ENCODE peak calls at places on chromosome 21, in six cellular contexts. O is pancreas, J is dorsolateral prefrontal cortex, A is heart right ventricle, Z is uterus, V is AG10803. R is an unnamed sample.

GRCh38 chr21:30434033-30434631 is 4.1 kb downstream of the KRTAP13-4 start:
- DNase-seq in O (peak; percentile 9), J (no peak), A (no peak), Z (no peak), V (peak; percentile 2), R (peak; percentile 30)

GRCh38 chr21:44876849-44877575 is 3.5 kb upstream of the PTTG1IP start:
- DNase-seq in O (no peak), J (no peak), A (no peak), Z (no peak), V (no peak), R (no peak)

GRCh38 chr21:20720623-20721022 is 277.6 kb upstream of the NCAM2 start:
- DNase-seq in O (no peak), J (no peak), A (no peak), Z (no peak), V (no peak), R (no peak)

GRCh38 chr21:28655471-28655870 is 337.2 kb downstream of the LTN1 start:
- DNase-seq in O (no peak), J (no peak), A (no peak), Z (no peak), V (no peak), R (no peak)

GRCh38 chr21:18384771-18385170 is 18.8 kb downstream of the TMPRSS15 start:
- DNase-seq in O (no peak), J (no peak), A (no peak), Z (no peak), V (no peak), R (no peak)

GRCh38 chr21:26366781-26367180 is 196.2 kb upstream of the APP start:
- DNase-seq in O (no peak), J (no peak), A (no peak), Z (no peak), V (peak; percentile 22), R (no peak)

GRCh38 chr21:44455524-44456206 is 355 bp downstream of the LRRC3 start:
- DNase-seq in O (peak; percentile 41), J (no peak), A (no peak), Z (no peak), V (peak; percentile 25), R (peak; percentile 52)

GRCh38 chr21:25953196-25953595 is 217.4 kb downstream of the APP start:
- DNase-seq in O (no peak), J (no peak), A (no peak), Z (no peak), V (no peak), R (no peak)

GRCh38 chr21:23936224-23936623 is 1671.1 kb downstream of the MRPL39 start:
- DNase-seq in O (no peak), J (no peak), A (no peak), Z (no peak), V (no peak), R (no peak)

GRCh38 chr21:44013380-44014088 is 1.4 kb downstream of the TRAPPC10 start:
- DNase-seq in O (no peak), J (no peak), A (no peak), Z (no peak), V (peak; percentile 8), R (no peak)

GRCh38 chr21:30668776-30669175 is 26.1 kb downstream of the KRTAP20-3 start:
- DNase-seq in O (no peak), J (no peak), A (no peak), Z (no peak), V (no peak), R (no peak)

GRCh38 chr21:45380566-45380965 is 24.4 kb upstream of the COL18A1 start:
- DNase-seq in O (no peak), J (peak; percentile 14), A (no peak), Z (peak; percentile 3), V (no peak), R (no peak)

GRCh38 chr21:24011087-24011486 is 1596.2 kb downstream of the MRPL39 start:
- DNase-seq in O (no peak), J (no peak), A (no peak), Z (no peak), V (no peak), R (no peak)

GRCh38 chr21:32278068-32278467 is 781 bp downstream of the MIS18A start:
- DNase-seq in O (no peak), J (no peak), A (no peak), Z (no peak), V (no peak), R (no peak)

GRCh38 chr21:32413697-32414578 is 1.4 kb downstream of the EVA1C start:
- DNase-seq in O (no peak), J (no peak), A (no peak), Z (peak; percentile 74), V (no peak), R (no peak)

GRCh38 chr21:34345892-34346291 is 17.9 kb upstream of the KCNE2 start:
- DNase-seq in O (no peak), J (no peak), A (no peak), Z (no peak), V (peak; percentile 42), R (no peak)

GRCh38 chr21:33110340-33110715 is 40.4 kb downstream of the OLIG1 start:
- DNase-seq in O (no peak), J (no peak), A (no peak), Z (no peak), V (no peak), R (no peak)

GRCh38 chr21:44940116-44940631 is 345 bp downstream of the SLX9 start:
- DNase-seq in O (no peak), J (no peak), A (no peak), Z (no peak), V (no peak), R (no peak)

GRCh38 chr21:28482657-28483056 is 510.0 kb downstream of the LTN1 start:
- DNase-seq in O (no peak), J (no peak), A (no peak), Z (no peak), V (no peak), R (no peak)

DNA sequence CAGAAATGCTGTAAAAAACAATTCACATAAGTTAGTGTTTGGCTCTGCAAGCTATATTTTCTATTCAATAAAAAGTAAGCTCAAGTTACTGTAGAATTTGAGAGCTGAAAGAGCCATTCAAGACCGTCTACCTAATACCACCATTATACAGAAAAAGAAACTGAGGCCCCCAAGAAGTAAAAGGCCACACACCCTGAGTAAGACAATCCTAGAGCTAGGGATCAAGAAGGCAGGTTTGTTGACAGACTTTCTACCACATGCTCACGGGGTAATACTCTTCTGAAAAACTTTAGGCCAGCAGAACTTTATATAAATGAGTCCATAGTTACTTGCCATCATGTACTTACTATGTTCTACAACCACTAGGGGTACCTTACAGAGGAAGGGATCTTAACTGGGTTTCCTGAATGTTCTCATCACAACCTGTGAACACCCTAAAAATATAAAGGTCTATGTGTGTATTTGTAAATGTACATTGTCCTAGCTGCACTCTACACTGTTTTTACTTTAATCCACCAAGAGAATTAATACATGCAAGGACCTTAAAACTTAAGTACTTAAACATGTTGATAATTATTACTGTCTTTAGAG is 2.7 kb downstream of the PSMG1 start:
- DNase-seq in O (no peak), J (no peak), A (no peak), Z (no peak), V (peak; percentile 12), R (no peak)
- TF ChIP-seq CTCF in O (no peak), J (no peak), A (no peak), Z (no peak), V (peak; percentile 45), R (no peak)

GRCh38 chr21:22438428-22439086 is 1440.3 kb downstream of the NCAM2 start:
- DNase-seq in O (no peak), J (no peak), A (no peak), Z (no peak), V (no peak), R (no peak)
- TF ChIP-seq CTCF in O (no peak), J (no peak), A (no peak), Z (no peak), V (no peak), R (no peak)

GRCh38 chr21:36705679-36706481 is 7.0 kb downstream of the SIM2 start:
- DNase-seq in O (no peak), J (no peak), A (no peak), Z (no peak), V (no peak), R (no peak)
- TF ChIP-seq CTCF in O (no peak), J (no peak), A (no peak), Z (no peak), V (no peak), R (peak; percentile 48)

GRCh38 chr21:42239556-42239955 is 20.6 kb downstream of the ABCG1 start:
- DNase-seq in O (no peak), J (no peak), A (no peak), Z (no peak), V (no peak), R (no peak)
- TF ChIP-seq CTCF in O (no peak), J (no peak), A (no peak), Z (no peak), V (no peak), R (no peak)

GRCh38 chr21:35543746-35544145 is 494.6 kb upstream of the RUNX1 start:
- DNase-seq in O (no peak), J (no peak), A (no peak), Z (no peak), V (no peak), R (no peak)

DNA sequence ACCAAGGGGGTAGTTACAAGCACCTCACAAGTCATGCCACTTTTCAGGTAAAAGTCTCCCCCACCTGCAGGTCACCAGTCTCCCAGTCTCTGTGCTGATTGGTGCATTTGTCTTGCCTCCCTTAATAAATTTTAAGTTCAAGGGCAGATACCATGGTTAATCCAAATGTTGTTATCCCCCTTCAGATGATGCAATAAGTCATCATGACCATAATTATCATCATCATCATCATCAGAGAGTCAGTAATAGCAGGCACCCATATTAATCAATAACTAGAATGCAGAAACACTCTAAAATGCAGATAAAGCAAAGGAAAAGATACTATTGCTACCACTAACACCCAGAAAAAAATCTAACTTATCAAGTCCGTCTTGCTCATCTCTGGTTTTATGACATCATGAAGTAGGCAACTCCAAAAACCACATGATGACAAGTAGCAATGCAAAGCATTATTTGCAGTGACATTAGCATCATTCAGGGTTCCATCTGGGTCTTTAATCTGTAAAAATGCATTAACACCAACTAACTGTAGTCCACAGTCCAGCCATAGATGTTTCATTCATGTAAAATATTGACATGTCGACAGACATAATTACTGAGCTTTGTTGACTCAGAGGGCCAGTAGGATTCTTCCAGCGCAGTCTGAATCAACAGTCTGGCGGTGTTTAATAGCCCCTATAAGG is 492.0 kb upstream of the RUNX1 start:
- DNase-seq in O (no peak), J (no peak), A (no peak), Z (no peak), V (peak; percentile 95), R (no peak)
- TF ChIP-seq CTCF in O (no peak), J (no peak), A (no peak), Z (no peak), V (no peak), R (no peak)

GRCh38 chr21:16605588-16605987 is 875.8 kb downstream of the USP25 start:
- DNase-seq in O (no peak), J (no peak), A (no peak), Z (no peak), V (no peak), R (no peak)

DNA sequence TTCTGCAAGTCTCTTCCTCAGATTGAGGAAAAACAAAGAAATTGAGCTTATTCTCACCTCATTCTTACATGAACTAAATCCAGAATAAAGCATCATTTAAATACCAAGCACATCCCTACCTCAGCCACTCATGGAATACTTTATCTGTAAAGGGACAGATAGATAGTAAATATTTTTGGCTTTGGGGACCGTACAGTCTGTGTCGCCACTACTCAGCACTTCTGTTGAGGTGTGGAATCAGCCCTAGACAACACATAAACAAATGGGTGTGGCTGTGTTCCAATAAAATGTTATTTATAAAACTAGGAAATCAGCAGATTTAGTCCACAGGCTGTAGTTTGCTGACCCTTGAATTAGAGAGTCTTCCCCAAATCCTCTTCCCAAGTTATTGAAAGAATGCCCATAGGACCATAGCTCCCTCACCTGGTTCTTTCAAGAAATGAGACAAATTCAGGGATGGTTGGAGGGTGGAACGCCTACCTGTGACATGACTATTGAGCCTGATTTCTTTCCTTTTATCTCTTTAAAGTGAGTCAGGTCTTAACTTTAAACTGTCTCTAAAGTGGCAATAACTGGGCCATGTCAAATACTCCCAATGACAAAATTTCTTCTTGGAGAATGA is 878.5 kb downstream of the USP25 start:
- DNase-seq in O (no peak), J (no peak), A (no peak), Z (no peak), V (no peak), R (no peak)
- TF ChIP-seq CTCF in O (no peak), J (peak; percentile 52), A (peak; percentile 43), Z (no peak), V (peak; percentile 33), R (no peak)